ENCODE peak calls at places on chromosomes 3 and 15, in ten cellular contexts. F is AG08396, G is AG08395, D is amniotic stem cell, Q is RWPE1, X is H1, I is foreskin keratinocyte, A is skeletal muscle cell, C is lung, B is GM23248. V is an unnamed sample.

GRCh38 chr15:99982662-99983061 is 249.4 kb upstream of the LYSMD4 start:
- DNase-seq in F (no peak), G (no peak), D (no peak), Q (no peak), X (no peak), I (no peak), A (no peak), C (no peak), B (no peak), V (no peak)

GRCh38 chr3:131608741-131609140 is 106.0 kb upstream of the MRPL3 start:
- DNase-seq in F (no peak), G (peak; percentile 8), D (no peak), Q (no peak), X (no peak), I (no peak), A (no peak), C (no peak), B (peak; percentile 50), V (no peak)

GRCh38 chr3:38960953-38961622 is 90.7 kb downstream of the SCN11A start:
- DNase-seq in F (peak; percentile 67), G (peak; percentile 73), D (peak; percentile 3), Q (peak; percentile 26), X (peak; percentile 73), I (peak; percentile 8), A (no peak), C (peak; percentile 51), B (peak; percentile 61), V (peak; percentile 48)

GRCh38 chr15:101025896-101026631 is 106.9 kb downstream of the LRRK1 start:
- DNase-seq in F (no peak), G (no peak), D (no peak), Q (no peak), X (peak; percentile 34), I (no peak), A (no peak), C (peak; percentile 26), B (no peak), V (no peak)

GRCh38 chr15:71743861-71744382 is 66.4 kb upstream of the NR2E3 start:
- DNase-seq in F (peak; percentile 56), G (peak; percentile 59), D (peak; percentile 19), Q (peak; percentile 55), X (peak; percentile 60), I (no peak), A (no peak), C (peak; percentile 53), B (peak; percentile 70), V (no peak)

GRCh38 chr15:85702321-85703230 is 92.1 kb downstream of the KLHL25 start:
- DNase-seq in F (peak; percentile 11), G (peak; percentile 9), D (no peak), Q (no peak), X (no peak), I (no peak), A (peak; percentile 26), C (no peak), B (peak; percentile 56), V (no peak)

GRCh38 chr3:94159062-94159726 is 96.3 kb downstream of the NSUN3 start:
- DNase-seq in F (no peak), G (peak; percentile 7), D (no peak), Q (peak; percentile 54), X (no peak), I (peak; percentile 59), A (peak; percentile 11), C (no peak), B (peak; percentile 59), V (peak; percentile 35)

GRCh38 chr3:78086150-78086549 is 1046.3 kb downstream of the ROBO2 start:
- DNase-seq in F (no peak), G (no peak), D (no peak), Q (no peak), X (no peak), I (no peak), A (no peak), C (no peak), B (peak; percentile 30), V (no peak)

GRCh38 chr15:40239671-40240618 is 1.1 kb downstream of the PAK6 start:
- DNase-seq in F (no peak), G (no peak), D (no peak), Q (peak; percentile 79), X (no peak), I (peak; percentile 59), A (no peak), C (no peak), B (no peak), V (peak; percentile 72)

GRCh38 chr15:68154923-68155559 is 50.1 kb downstream of the CALML4 start:
- DNase-seq in F (peak; percentile 23), G (peak; percentile 65), D (peak; percentile 25), Q (peak; percentile 35), X (no peak), I (no peak), A (no peak), C (no peak), B (peak; percentile 82), V (no peak)

GRCh38 chr3:165254812-165255211 is 58.6 kb upstream of the SLITRK3 start:
- DNase-seq in F (peak; percentile 7), G (no peak), D (no peak), Q (peak; percentile 31), X (no peak), I (peak; percentile 44), A (peak; percentile 3), C (no peak), B (peak; percentile 0), V (peak; percentile 13)

GRCh38 chr3:45690331-45691035 is 1.3 kb downstream of the SACM1L start:
- DNase-seq in F (no peak), G (no peak), D (no peak), Q (no peak), X (no peak), I (no peak), A (no peak), C (no peak), B (peak; percentile 38), V (no peak)

GRCh38 chr3:115148142-115148790 is 1.2 kb upstream of the ZBTB20 start:
- DNase-seq in F (no peak), G (no peak), D (no peak), Q (no peak), X (no peak), I (no peak), A (no peak), C (no peak), B (peak; percentile 57), V (no peak)

GRCh38 chr15:96047255-96047931 is 283.1 kb upstream of the NR2F2 start:
- DNase-seq in F (peak; percentile 67), G (peak; percentile 63), D (peak; percentile 84), Q (no peak), X (no peak), I (no peak), A (peak; percentile 99), C (no peak), B (peak; percentile 96), V (no peak)

V was measured in H54.